ENCODE peak calls at places on chromosomes 12 and 14, in five cellular contexts. C is H1, P is H9, Q is mesenchymal stem cell, A is trophoblast cell. X is an unnamed sample.

GRCh38 chr12:124921200-124922008 is 7.0 kb upstream of the UBC start:
- DNase-seq in C (peak; percentile 81), P (peak; percentile 85), Q (peak; percentile 72), A (peak; percentile 52), X (no peak)

GRCh38 chr12:23938422-23938821 is 11.0 kb downstream of the SOX5 start:
- DNase-seq in C (no peak), P (no peak), Q (no peak), A (no peak), X (no peak)

GRCh38 chr12:121227294-121227693 is 17.4 kb downstream of the P2RX4 start:
- DNase-seq in C (no peak), P (no peak), Q (no peak), A (peak; percentile 100), X (no peak)

GRCh38 chr12:101924647-101925046 is 47.3 kb downstream of the DRAM1 start:
- DNase-seq in C (no peak), P (no peak), Q (peak; percentile 43), A (peak; percentile 16), X (no peak)

GRCh38 chr12:31772186-31772585 is 43.4 kb upstream of the AMN1 start:
- DNase-seq in C (no peak), P (no peak), Q (no peak), A (no peak), X (no peak)

GRCh38 chr12:40405419-40405818 is 180.6 kb downstream of the LRRK2 start:
- DNase-seq in C (no peak), P (peak; percentile 45), Q (no peak), A (no peak), X (no peak)

GRCh38 chr14:100696017-100696416 is 30.7 kb upstream of the DLK1 start:
- DNase-seq in C (no peak), P (no peak), Q (no peak), A (no peak), X (no peak)

GRCh38 chr12:117279606-117280005 is 81.8 kb downstream of the NOS1 start:
- DNase-seq in C (peak; percentile 60), P (peak; percentile 93), Q (no peak), A (no peak), X (no peak)

GRCh38 chr12:86247871-86248270 is 8.3 kb downstream of the MGAT4C start:
- DNase-seq in C (no peak), P (no peak), Q (no peak), A (no peak), X (no peak)

GRCh38 chr14:20035449-20035848 is 389 bp downstream of the OR4K13 start:
- DNase-seq in C (no peak), P (no peak), Q (no peak), A (no peak), X (no peak)

GRCh38 chr12:64088431-64089349 is 133.4 kb downstream of the KICS2 start:
- DNase-seq in C (no peak), P (peak; percentile 71), Q (peak; percentile 88), A (peak; percentile 75), X (peak; percentile 23)

GRCh38 chr12:99339663-99340062 is 307.9 kb upstream of the GARIN6 start:
- DNase-seq in C (no peak), P (no peak), Q (no peak), A (no peak), X (no peak)

GRCh38 chr12:107493646-107494045 is 192.0 kb upstream of the PWP1 start:
- DNase-seq in C (no peak), P (no peak), Q (no peak), A (no peak), X (no peak)

DNA sequence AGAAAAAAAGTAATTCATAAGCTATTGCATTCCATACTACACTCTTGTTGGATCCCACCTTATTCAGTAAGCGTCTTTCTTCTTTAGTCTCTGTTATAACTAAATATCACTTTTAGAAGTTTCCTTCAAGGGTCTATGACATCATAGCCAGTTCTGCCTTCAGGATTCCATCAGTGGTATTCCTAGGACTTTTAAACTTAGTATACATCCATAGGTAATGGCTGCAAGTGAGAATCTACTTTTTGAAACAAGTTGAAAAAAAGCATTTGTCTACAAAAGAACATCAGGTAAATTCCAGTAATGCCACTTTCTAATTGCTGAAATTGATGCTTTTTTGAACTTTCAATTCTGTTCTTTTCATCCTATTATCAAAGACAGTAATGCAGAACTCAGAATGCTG is at the start of gene FSCB:
- DNase-seq in C (no peak), P (no peak), Q (no peak), A (no peak), X (no peak)
- H2BK12ac ChIP-seq in C (no peak within 1 kb of the TSS), P (no peak within 1 kb of the TSS), Q (no peak within 1 kb of the TSS), A (no peak within 1 kb of the TSS), X (no peak within 1 kb of the TSS)

GRCh38 chr14:103543140-103543539 is 14.1 kb downstream of the TRMT61A start:
- DNase-seq in C (no peak), P (no peak), Q (no peak), A (no peak), X (no peak)
- H3K4ac ChIP-seq in C (peak overlapping the region; percentile 99), P (peak overlapping the region; percentile 3), Q (no peak overlapping the region), A (no peak overlapping the region), X (peak overlapping the region; percentile 100)

DNA sequence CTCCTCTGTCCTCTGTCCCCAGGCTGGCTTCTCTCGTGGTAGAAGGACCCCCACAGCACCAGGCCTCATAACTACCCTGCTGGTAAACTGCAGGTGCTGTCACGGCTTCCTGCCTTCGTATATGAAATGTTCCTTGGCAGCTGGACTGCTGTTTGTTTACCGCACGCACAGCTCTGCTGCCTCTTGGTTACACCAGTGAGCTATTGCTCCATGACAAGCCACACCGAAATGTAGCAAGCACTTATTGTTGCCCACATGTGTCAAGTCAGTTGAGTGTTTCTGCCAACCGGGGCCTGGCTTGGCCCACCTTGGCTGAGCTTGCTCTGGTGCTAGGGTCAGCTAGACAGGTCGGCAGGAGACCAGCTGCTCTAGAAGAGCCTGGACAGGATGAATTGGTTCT is 21.7 kb upstream of the TCL1B start:
- DNase-seq in C (no peak), P (no peak), Q (no peak), A (no peak), X (no peak)
- H3K27ac ChIP-seq in C (no peak overlapping the region), P (no peak overlapping the region), Q (no peak overlapping the region), A (no peak overlapping the region), X (no peak overlapping the region)

DNA sequence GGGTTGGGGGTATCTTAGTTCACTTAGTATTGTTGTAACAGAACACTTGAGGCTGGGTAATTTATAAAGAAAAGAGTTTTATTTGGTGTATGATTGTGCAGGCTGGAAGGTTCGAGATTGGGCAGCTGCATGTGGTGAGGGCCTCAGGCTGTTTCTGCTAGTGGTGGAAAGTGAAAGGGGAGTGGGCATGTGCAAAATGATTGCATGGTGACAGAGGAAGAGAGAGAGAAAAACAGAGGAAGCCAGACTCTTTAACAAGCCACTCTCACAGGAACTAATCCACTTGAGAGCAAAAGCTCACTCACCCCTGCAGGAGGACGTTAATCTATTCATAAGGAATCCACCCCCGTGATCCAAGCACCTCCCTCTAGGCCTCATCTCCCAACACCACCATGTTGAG is 164.9 kb upstream of the GZMB start:
- DNase-seq in C (no peak), P (no peak), Q (no peak), A (no peak), X (no peak)
- H2BK12ac ChIP-seq in C (no peak overlapping the region), P (no peak overlapping the region), Q (no peak overlapping the region), A (no peak overlapping the region), X (no peak overlapping the region)

DNA sequence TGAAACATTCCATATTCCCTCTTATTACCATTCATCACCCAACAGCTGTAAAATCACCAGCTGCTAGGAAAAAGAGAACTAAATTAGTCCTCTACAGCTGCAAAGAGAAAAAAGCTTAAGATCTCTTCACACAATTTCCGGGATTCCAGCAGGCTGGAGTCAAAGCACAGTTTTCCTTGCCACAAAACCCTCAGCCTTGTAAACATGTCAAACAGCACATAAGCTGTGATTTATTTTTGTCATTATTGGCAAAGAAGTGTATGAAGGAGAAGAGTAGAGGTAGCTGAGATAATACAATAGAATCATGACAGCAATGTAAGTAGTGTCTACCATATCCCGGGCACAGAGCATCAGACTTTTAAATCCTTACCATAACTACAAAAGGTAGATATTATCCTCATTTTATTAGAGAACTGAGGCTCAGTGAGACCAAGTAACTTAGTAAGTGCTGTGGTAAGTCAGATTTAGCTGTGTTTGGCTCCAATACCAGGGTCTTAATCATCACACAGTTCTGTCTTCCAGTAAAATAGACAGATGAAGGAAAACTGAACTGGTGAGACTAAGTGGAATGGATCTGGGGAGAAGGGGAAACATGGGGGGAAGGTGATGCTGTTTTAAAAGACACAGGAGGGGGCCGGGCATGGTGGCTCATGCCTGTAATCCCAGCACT is 57.3 kb downstream of the NTN4 start:
- DNase-seq in C (no peak), P (no peak), Q (peak; percentile 91), A (no peak), X (no peak)
- H3K4ac ChIP-seq in C (no peak overlapping the region), P (no peak overlapping the region), Q (peak overlapping the region; percentile 9), A (no peak overlapping the region), X (no peak overlapping the region)

GRCh38 chr14:75143761-75144527 is 17.1 kb upstream of the NEK9 start:
- DNase-seq in C (no peak), P (no peak), Q (no peak), A (no peak), X (no peak)
- H3K27ac ChIP-seq in C (no peak overlapping the region), P (no peak overlapping the region), Q (no peak overlapping the region), A (no peak overlapping the region), X (no peak overlapping the region)

GRCh38 chr12:89828575-89828974 is 119.9 kb upstream of the ATP2B1 start:
- DNase-seq in C (no peak), P (no peak), Q (no peak), A (no peak), X (no peak)
- H2BK12ac ChIP-seq in C (no peak overlapping the region), P (no peak overlapping the region), Q (no peak overlapping the region), A (no peak overlapping the region), X (no peak overlapping the region)

GRCh38 chr14:74661726-74662450 is 49.9 kb upstream of the LTBP2 start:
- DNase-seq in C (no peak), P (no peak), Q (no peak), A (no peak), X (no peak)

GRCh38 chr14:74656964-74657363 is 44.9 kb upstream of the LTBP2 start:
- DNase-seq in C (no peak), P (no peak), Q (no peak), A (no peak), X (no peak)

GRCh38 chr14:74660863-74661262 is 48.8 kb upstream of the LTBP2 start:
- DNase-seq in C (no peak), P (no peak), Q (no peak), A (no peak), X (no peak)

GRCh38 chr14:74658535-74659130 is 46.6 kb upstream of the LTBP2 start:
- DNase-seq in C (no peak), P (no peak), Q (no peak), A (no peak), X (no peak)

GRCh38 chr14:74660167-74660566 is 48.1 kb upstream of the LTBP2 start:
- DNase-seq in C (no peak), P (no peak), Q (no peak), A (no peak), X (no peak)
- H3K4ac ChIP-seq in C (no peak overlapping the region), P (no peak overlapping the region), Q (no peak overlapping the region), A (no peak overlapping the region), X (no peak overlapping the region)